ENCODE peak calls at places on chromosomes 11 and 22, in ten cellular contexts. S is astrocyte of the cerebellum; I is foreskin fibroblast; D is endodermal cell; W is brain microvascular endothelial cell; G is cardiac fibroblast; E is CD4-positive, CD25-positive, alpha-beta regulatory T cell; Y is GM12865; N is pancreas; Q is kidney. P is an unnamed sample.

GRCh38 chr11:72969894-72970335 is 155.7 kb downstream of the ATG16L2 start:
- DNase-seq in S (peak), I (peak), D (no peak), W (peak), G (peak), E (peak), Y (peak), N (no peak), Q (no peak), P (peak)

GRCh38 chr11:68381716-68382115 is 69.3 kb downstream of the LRP5 start:
- DNase-seq in S (no peak), I (no peak), D (no peak), W (no peak), G (no peak), E (no peak), Y (no peak), N (no peak), Q (no peak), P (no peak)

GRCh38 chr11:117876049-117876340 is 463 bp downstream of the FXYD6 start:
- DNase-seq in S (no peak), I (no peak), D (no peak), W (no peak), G (no peak), E (no peak), Y (no peak), N (no peak), Q (no peak), P (no peak)

GRCh38 chr11:82533628-82534353 is 199.9 kb downstream of the FAM181B start:
- DNase-seq in S (no peak), I (no peak), D (no peak), W (no peak), G (no peak), E (no peak), Y (no peak), N (no peak), Q (no peak), P (no peak)

GRCh38 chr22:37545703-37546435 is 14.4 kb upstream of the CDC42EP1 start:
- DNase-seq in S (peak), I (peak), D (peak), W (peak), G (peak), E (no peak), Y (no peak), N (peak), Q (peak), P (peak)

GRCh38 chr11:60942970-60943565 is 8.9 kb downstream of the SLC15A3 start:
- DNase-seq in S (no peak), I (no peak), D (no peak), W (no peak), G (no peak), E (no peak), Y (no peak), N (no peak), Q (no peak), P (peak)

GRCh38 chr11:130480166-130480565 is 31.7 kb downstream of the ADAMTS15 start:
- DNase-seq in S (no peak), I (no peak), D (no peak), W (peak), G (peak), E (no peak), Y (no peak), N (no peak), Q (no peak), P (peak)

GRCh38 chr22:19663286-19663815 is 51.0 kb upstream of the SEPTIN5 start:
- DNase-seq in S (peak), I (peak), D (no peak), W (peak), G (peak), E (no peak), Y (peak), N (peak), Q (no peak), P (peak)

GRCh38 chr22:38289583-38290082 is 16.8 kb upstream of the TMEM184B start:
- DNase-seq in S (no peak), I (no peak), D (no peak), W (no peak), G (no peak), E (no peak), Y (no peak), N (no peak), Q (no peak), P (no peak)

GRCh38 chr22:41501209-41501608 is 32.3 kb downstream of the ACO2 start:
- DNase-seq in S (no peak), I (no peak), D (no peak), W (no peak), G (no peak), E (peak), Y (peak), N (no peak), Q (no peak), P (peak)

GRCh38 chr11:130999086-130999485 is 82.8 kb upstream of the SNX19 start:
- DNase-seq in S (no peak), I (peak), D (no peak), W (peak), G (peak), E (no peak), Y (no peak), N (no peak), Q (no peak), P (peak)

GRCh38 chr11:120869516-120870011 is 154.3 kb upstream of the TBCEL start:
- DNase-seq in S (no peak), I (peak), D (no peak), W (no peak), G (no peak), E (no peak), Y (peak), N (no peak), Q (no peak), P (no peak)

GRCh38 chr22:42820075-42820763 is 36.9 kb downstream of the ARFGAP3 start:
- DNase-seq in S (peak), I (peak), D (no peak), W (peak), G (peak), E (no peak), Y (peak), N (no peak), Q (no peak), P (peak)

GRCh38 chr11:128689946-128690745 is 3.7 kb upstream of the FLI1 start:
- DNase-seq in S (no peak), I (no peak), D (peak), W (no peak), G (no peak), E (no peak), Y (no peak), N (peak), Q (peak), P (peak)

GRCh38 chr22:33049125-33049729 is 9.0 kb downstream of the SYN3 start:
- DNase-seq in S (peak), I (peak), D (peak), W (peak), G (peak), E (peak), Y (peak), N (peak), Q (peak), P (peak)

GRCh38 chr11:79018371-79018849 is 422.4 kb downstream of the TENM4 start:
- DNase-seq in S (peak), I (peak), D (peak), W (peak), G (peak), E (no peak), Y (no peak), N (no peak), Q (no peak), P (peak)

GRCh38 chr11:69318093-69318420 is 24.1 kb downstream of the MYEOV start:
- DNase-seq in S (no peak), I (no peak), D (no peak), W (no peak), G (no peak), E (no peak), Y (no peak), N (no peak), Q (no peak), P (no peak)

GRCh38 chr11:91947215-91947614 is 277.4 kb upstream of the FAT3 start:
- DNase-seq in S (peak), I (peak), D (no peak), W (peak), G (peak), E (no peak), Y (no peak), N (no peak), Q (peak), P (no peak)

GRCh38 chr22:45008853-45009751 is 703 bp downstream of the PHF21B start:
- DNase-seq in S (no peak), I (peak), D (peak), W (no peak), G (peak), E (no peak), Y (no peak), N (no peak), Q (peak), P (peak)

GRCh38 chr22:49968313-49968830 is 7.8 kb downstream of the PIM3 start:
- DNase-seq in S (no peak), I (no peak), D (peak), W (no peak), G (no peak), E (no peak), Y (no peak), N (peak), Q (peak), P (no peak)

GRCh38 chr11:78391424-78391823 is 26.2 kb downstream of the GAB2 start:
- DNase-seq in S (no peak), I (no peak), D (no peak), W (no peak), G (no peak), E (no peak), Y (no peak), N (no peak), Q (no peak), P (no peak)

GRCh38 chr22:36405221-36405631 is 17.5 kb upstream of the MYH9 start:
- DNase-seq in S (no peak), I (no peak), D (no peak), W (no peak), G (no peak), E (peak), Y (peak), N (no peak), Q (no peak), P (no peak)

GRCh38 chr11:33716236-33716635 is 15.6 kb upstream of the C11orf91 start:
- DNase-seq in S (no peak), I (no peak), D (no peak), W (no peak), G (peak), E (no peak), Y (peak), N (no peak), Q (no peak), P (peak)

GRCh38 chr11:11978792-11979486 is 29.5 kb downstream of the DKK3 start:
- DNase-seq in S (peak), I (peak), D (peak), W (peak), G (peak), E (no peak), Y (no peak), N (peak), Q (peak), P (peak)

GRCh38 chr22:43205261-43205691 is 18.3 kb upstream of the TTLL12 start:
- DNase-seq in S (no peak), I (no peak), D (no peak), W (no peak), G (no peak), E (no peak), Y (no peak), N (no peak), Q (peak), P (no peak)

GRCh38 chr11:109994896-109995295 is 98.3 kb upstream of the ZC3H12C start:
- DNase-seq in S (no peak), I (no peak), D (no peak), W (no peak), G (no peak), E (no peak), Y (no peak), N (no peak), Q (no peak), P (no peak)

GRCh38 chr22:41256898-41257260 is 16.1 kb upstream of the CHADL start:
- DNase-seq in S (peak), I (no peak), D (no peak), W (peak), G (peak), E (no peak), Y (no peak), N (no peak), Q (no peak), P (peak)

GRCh38 chr22:20396639-20397038 is 2.7 kb downstream of the ZNF74 start:
- DNase-seq in S (no peak), I (peak), D (no peak), W (peak), G (peak), E (no peak), Y (peak), N (no peak), Q (no peak), P (peak)

GRCh38 chr22:22060200-22061084 is 77.9 kb upstream of the TOP3B start:
- DNase-seq in S (no peak), I (no peak), D (peak), W (peak), G (peak), E (no peak), Y (peak), N (peak), Q (no peak), P (peak)

GRCh38 chr11:105718641-105719040 is 108.8 kb downstream of the GRIA4 start:
- DNase-seq in S (peak), I (no peak), D (no peak), W (no peak), G (no peak), E (no peak), Y (no peak), N (no peak), Q (no peak), P (peak)

GRCh38 chr11:4065086-4065485 is 29.5 kb upstream of the RRM1 start:
- DNase-seq in S (no peak), I (no peak), D (peak), W (no peak), G (no peak), E (no peak), Y (no peak), N (no peak), Q (no peak), P (no peak)

GRCh38 chr11:1851437-1852180 is 1.3 kb upstream of the LSP1 start:
- DNase-seq in S (no peak), I (no peak), D (no peak), W (no peak), G (no peak), E (no peak), Y (peak), N (peak), Q (peak), P (no peak)

GRCh38 chr11:66636411-66636810 is 2.1 kb upstream of the RBM4 start:
- DNase-seq in S (no peak), I (no peak), D (no peak), W (no peak), G (no peak), E (no peak), Y (no peak), N (no peak), Q (no peak), P (no peak)

GRCh38 chr11:75314771-75315438 is 36.6 kb downstream of the ARRB1 start:
- DNase-seq in S (no peak), I (no peak), D (no peak), W (no peak), G (no peak), E (no peak), Y (no peak), N (no peak), Q (peak), P (no peak)

GRCh38 chr22:46148885-46149492 is 1.3 kb upstream of the PPARA start:
- DNase-seq in S (no peak), I (no peak), D (no peak), W (no peak), G (no peak), E (no peak), Y (no peak), N (peak), Q (peak), P (no peak)
- H3K4me3 ChIP-seq in S (peak), I (peak), D (peak), W (peak), G (peak), E (peak), Y (peak), N (peak), Q (peak), P (peak)

GRCh38 chr11:45858751-45859398 is 11.6 kb downstream of the CRY2 start:
- DNase-seq in S (no peak), I (no peak), D (no peak), W (no peak), G (no peak), E (no peak), Y (no peak), N (no peak), Q (no peak), P (no peak)

GRCh38 chr11:45860764-45861510 is 13.7 kb downstream of the CRY2 start:
- DNase-seq in S (no peak), I (no peak), D (no peak), W (no peak), G (no peak), E (no peak), Y (no peak), N (no peak), Q (no peak), P (no peak)

GRCh38 chr11:45860348-45860747 is 13.1 kb downstream of the CRY2 start:
- DNase-seq in S (no peak), I (no peak), D (no peak), W (no peak), G (no peak), E (no peak), Y (no peak), N (no peak), Q (no peak), P (no peak)

GRCh38 chr11:45857834-45858492 is 10.7 kb downstream of the CRY2 start:
- DNase-seq in S (peak), I (peak), D (no peak), W (peak), G (peak), E (no peak), Y (no peak), N (peak), Q (peak), P (peak)

DNA sequence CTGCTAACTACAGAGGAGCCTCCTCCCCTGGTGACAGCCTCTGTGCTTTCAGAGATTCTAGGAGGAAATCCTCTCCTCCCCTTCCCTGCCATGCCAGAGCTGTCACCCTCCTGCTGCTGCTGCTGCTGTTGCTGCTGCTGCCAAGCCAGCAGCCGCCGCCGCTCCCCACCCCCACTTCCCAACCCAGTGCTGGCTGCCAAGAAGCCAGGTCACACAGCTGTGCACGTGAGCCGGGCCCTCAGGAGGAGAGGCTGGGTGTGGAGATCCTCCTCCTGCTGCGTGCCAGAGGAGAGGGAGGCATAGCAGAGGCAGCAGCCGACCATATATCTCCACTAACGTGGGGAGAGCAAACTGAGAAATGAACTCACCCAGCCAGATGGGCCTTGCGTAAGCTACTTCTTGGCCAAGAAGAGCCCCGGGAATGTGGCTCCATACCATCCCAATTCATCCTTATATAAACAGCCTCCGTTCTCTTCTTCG is 12.4 kb downstream of the CRY2 start:
- DNase-seq in S (peak), I (peak), D (peak), W (peak), G (peak), E (no peak), Y (no peak), N (peak), Q (peak), P (peak)
- H3K4me3 ChIP-seq in S (no peak), I (peak), D (no peak), W (no peak), G (no peak), E (no peak), Y (no peak), N (no peak), Q (no peak), P (no peak)

GRCh38 chr11:46641639-46642038 is 24.3 kb downstream of the ATG13 start:
- DNase-seq in S (no peak), I (no peak), D (no peak), W (no peak), G (no peak), E (no peak), Y (no peak), N (no peak), Q (no peak), P (no peak)
- H3K4me3 ChIP-seq in S (no peak), I (no peak), D (no peak), W (no peak), G (no peak), E (no peak), Y (no peak), N (no peak), Q (no peak), P (no peak)

DNA sequence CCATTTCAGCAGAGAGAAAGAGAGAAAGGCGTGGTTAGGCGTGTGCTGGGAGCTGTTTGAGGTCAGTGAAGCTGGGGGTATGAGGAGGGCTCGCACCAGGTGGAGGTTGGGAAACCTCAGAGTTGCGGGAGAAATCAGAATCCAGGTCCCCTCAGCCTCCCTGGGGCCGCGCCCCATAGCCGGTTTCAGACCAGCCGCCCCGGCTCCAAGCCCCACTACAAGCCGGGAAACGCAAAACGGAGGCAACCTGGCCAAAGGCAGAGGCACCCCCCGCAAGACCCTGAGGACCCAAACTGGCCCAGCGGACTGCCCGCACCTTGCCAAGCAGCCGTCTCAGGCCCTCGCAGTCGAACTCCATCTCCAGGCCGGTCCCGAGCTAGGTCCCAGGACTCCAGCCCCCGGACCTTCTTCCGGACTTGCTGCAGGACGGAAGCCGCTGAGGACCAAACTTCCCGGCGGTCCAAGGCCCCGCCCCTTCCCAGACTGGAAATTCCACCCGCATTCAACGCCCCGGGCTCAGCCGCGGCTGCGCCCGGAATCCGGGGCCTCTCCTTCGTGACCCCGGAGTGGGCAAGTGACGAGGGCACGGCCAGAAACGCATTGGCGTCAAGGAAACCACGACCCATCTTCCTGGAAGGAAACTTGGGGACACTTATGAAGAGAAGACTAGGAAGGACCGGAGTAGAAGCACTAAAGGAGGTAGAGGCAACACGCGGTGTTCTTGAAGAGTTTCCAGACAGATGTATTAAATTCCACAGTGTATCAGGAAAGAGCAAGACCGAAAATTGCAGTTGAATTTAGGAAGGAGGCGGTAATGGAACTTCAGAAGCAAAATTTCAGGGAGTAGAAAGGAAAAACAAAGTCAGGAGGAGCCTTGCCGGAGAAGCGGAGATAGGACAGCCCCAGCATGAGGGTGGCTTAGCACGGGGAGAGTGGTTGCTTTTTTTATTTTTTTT is at the start of gene UEVLD:
- DNase-seq in S (peak), I (peak), D (peak), W (peak), G (peak), E (peak), Y (peak), N (peak), Q (peak), P (peak)
- H3K4me3 ChIP-seq in S (peak), I (peak), D (peak), W (peak), G (peak), E (peak), Y (peak), N (peak), Q (peak), P (peak)

GRCh38 chr22:46736705-46737104 is 1.3 kb downstream of the CERK start:
- DNase-seq in S (no peak), I (no peak), D (no peak), W (no peak), G (no peak), E (no peak), Y (no peak), N (no peak), Q (peak), P (no peak)

GRCh38 chr22:46738642-46738960 is 549 bp upstream of the CERK start:
- DNase-seq in S (no peak), I (no peak), D (peak), W (no peak), G (no peak), E (no peak), Y (no peak), N (no peak), Q (no peak), P (no peak)

GRCh38 chr22:46735747-46736608 is 2.1 kb downstream of the CERK start:
- DNase-seq in S (no peak), I (no peak), D (peak), W (no peak), G (no peak), E (no peak), Y (peak), N (no peak), Q (peak), P (no peak)

GRCh38 chr22:46737976-46738641 is at the start of gene CERK:
- DNase-seq in S (no peak), I (peak), D (peak), W (no peak), G (peak), E (peak), Y (peak), N (peak), Q (peak), P (peak)

GRCh38 chr22:46737105-46737975 is 712 bp downstream of the CERK start:
- DNase-seq in S (no peak), I (no peak), D (peak), W (no peak), G (peak), E (peak), Y (peak), N (peak), Q (no peak), P (peak)
- H3K4me3 ChIP-seq in S (peak), I (peak), D (peak), W (peak), G (peak), E (peak), Y (peak), N (peak), Q (peak), P (peak)

P was measured in choroid plexus epithelial cell.